ENCODE peak calls at places on chromosomes 16 and 17, in nine cellular contexts. X, K, C, L, E, J, P, A and Z are unnamed samples. For H3K9me2, the result is how much of the 10 kb centered on the place peaks cover.

GRCh38 chr17:49217651-49218413 is 7.3 kb downstream of the ABI3 start:
- DNase-seq in X (no peak), K (no peak), C (no peak), L (peak), E (no peak), J (peak), P (peak), A (no peak), Z (no peak)

GRCh38 chr16:24499193-24499814 is 40.1 kb upstream of the RBBP6 start:
- DNase-seq in X (peak), K (peak), C (no peak), L (peak), E (peak), J (peak), P (peak), A (peak), Z (peak)

GRCh38 chr16:84220851-84221250 is 19.0 kb downstream of the KCNG4 start:
- DNase-seq in X (no peak), K (no peak), C (no peak), L (no peak), E (peak), J (no peak), P (no peak), A (peak), Z (no peak)

GRCh38 chr17:14205992-14206461 is 30.6 kb downstream of the CDRT15 start:
- DNase-seq in X (no peak), K (no peak), C (peak), L (no peak), E (no peak), J (no peak), P (no peak), A (peak), Z (peak)

GRCh38 chr16:12971216-12971615 is 69.8 kb downstream of the SHISA9 start:
- DNase-seq in X (peak), K (no peak), C (peak), L (no peak), E (no peak), J (no peak), P (peak), A (peak), Z (no peak)

GRCh38 chr16:23504453-23505179 is 5.7 kb downstream of the GGA2 start:
- DNase-seq in X (peak), K (no peak), C (peak), L (no peak), E (peak), J (peak), P (peak), A (peak), Z (peak)

GRCh38 chr17:79922161-79922569 is 82.9 kb upstream of the CBX4 start:
- DNase-seq in X (peak), K (no peak), C (no peak), L (no peak), E (peak), J (no peak), P (no peak), A (no peak), Z (no peak)

GRCh38 chr16:75247249-75247648 is 4.2 kb downstream of the BCAR1 start:
- DNase-seq in X (no peak), K (no peak), C (no peak), L (no peak), E (no peak), J (no peak), P (no peak), A (no peak), Z (no peak)

GRCh38 chr17:74374786-74375185 is 7.5 kb downstream of the GPR142 start:
- DNase-seq in X (no peak), K (no peak), C (no peak), L (no peak), E (no peak), J (no peak), P (no peak), A (no peak), Z (no peak)

GRCh38 chr16:22670551-22670970 is 143.4 kb upstream of the HS3ST2 start:
- DNase-seq in X (no peak), K (no peak), C (no peak), L (peak), E (no peak), J (peak), P (peak), A (peak), Z (peak)

GRCh38 chr17:82548681-82549303 is 29.3 kb downstream of the FOXK2 start:
- DNase-seq in X (no peak), K (no peak), C (no peak), L (no peak), E (no peak), J (no peak), P (peak), A (peak), Z (no peak)

GRCh38 chr16:54510619-54511018 is 224.0 kb upstream of the IRX3 start:
- DNase-seq in X (no peak), K (no peak), C (no peak), L (no peak), E (no peak), J (no peak), P (no peak), A (no peak), Z (no peak)

GRCh38 chr17:9217151-9218067 is 196.1 kb downstream of the NTN1 start:
- DNase-seq in X (peak), K (no peak), C (peak), L (no peak), E (peak), J (no peak), P (peak), A (no peak), Z (no peak)

GRCh38 chr17:61803796-61804195 is 59.5 kb downstream of the BRIP1 start:
- DNase-seq in X (no peak), K (no peak), C (no peak), L (no peak), E (no peak), J (no peak), P (no peak), A (no peak), Z (no peak)

GRCh38 chr16:77961811-77962210 is 60.5 kb upstream of the CLEC3A start:
- DNase-seq in X (no peak), K (no peak), C (no peak), L (no peak), E (peak), J (no peak), P (no peak), A (no peak), Z (no peak)

GRCh38 chr17:27800522-27800921 is at the start of gene NOS2:
- DNase-seq in X (peak), K (no peak), C (no peak), L (no peak), E (no peak), J (no peak), P (no peak), A (no peak), Z (no peak)

GRCh38 chr17:73155410-73156165 is 9.2 kb upstream of the SSTR2 start:
- DNase-seq in X (no peak), K (no peak), C (no peak), L (peak), E (no peak), J (no peak), P (peak), A (no peak), Z (peak)

GRCh38 chr16:85126731-85127662 is 14.7 kb upstream of the CIBAR2 start:
- DNase-seq in X (peak), K (no peak), C (no peak), L (peak), E (peak), J (no peak), P (peak), A (peak), Z (peak)

GRCh38 chr16:68361485-68361884 is 50.7 kb downstream of the PRMT7 start:
- DNase-seq in X (no peak), K (no peak), C (no peak), L (no peak), E (peak), J (no peak), P (peak), A (no peak), Z (no peak)

GRCh38 chr17:49022391-49022941 is 25.3 kb downstream of the IGF2BP1 start:
- DNase-seq in X (peak), K (no peak), C (no peak), L (no peak), E (no peak), J (no peak), P (no peak), A (peak), Z (peak)

GRCh38 chr17:19720631-19721426 is 4.4 kb upstream of the SLC47A2 start:
- DNase-seq in X (peak), K (no peak), C (no peak), L (no peak), E (no peak), J (no peak), P (no peak), A (peak), Z (no peak)

GRCh38 chr17:7393613-7394451 is 493 bp downstream of the PLSCR3 start:
- DNase-seq in X (peak), K (peak), C (no peak), L (peak), E (peak), J (peak), P (peak), A (peak), Z (peak)

DNA sequence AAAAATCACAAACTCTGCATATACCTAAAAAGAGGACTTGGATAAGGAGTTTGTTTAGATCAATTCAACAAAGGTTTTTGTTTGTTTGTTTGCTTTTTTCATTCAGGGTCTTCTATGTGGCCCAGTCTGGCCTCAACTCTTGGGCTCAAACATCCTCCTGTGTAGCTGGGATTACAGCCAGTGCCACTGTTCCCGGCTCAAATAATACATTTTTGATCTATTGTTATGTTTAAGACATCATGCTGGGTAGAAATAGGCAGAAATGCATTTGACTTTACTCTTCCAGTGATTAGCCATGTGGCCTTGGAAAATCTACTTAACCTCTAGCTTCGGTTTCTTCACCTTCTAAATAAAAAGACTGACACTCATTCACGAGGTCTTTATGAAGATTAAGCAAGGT is 11.5 kb downstream of the MAP2K6 start:
- DNase-seq in X (no peak), K (no peak), C (no peak), L (no peak), E (no peak), J (no peak), P (no peak), A (no peak), Z (peak)
- H3K9me2 ChIP-seq in X (under half), K (under half), C (under half), L (under half), E (under half), J (under half), P (under half), A (under half), Z (under half)

GRCh38 chr17:35087731-35088646 is 24.5 kb upstream of the RFFL start:
- DNase-seq in X (peak), K (peak), C (peak), L (no peak), E (peak), J (peak), P (peak), A (peak), Z (peak)
- H3K9me2 ChIP-seq in X (under half), K (under half), C (under half), L (under half), E (under half), J (under half), P (under half), A (under half), Z (under half)

DNA sequence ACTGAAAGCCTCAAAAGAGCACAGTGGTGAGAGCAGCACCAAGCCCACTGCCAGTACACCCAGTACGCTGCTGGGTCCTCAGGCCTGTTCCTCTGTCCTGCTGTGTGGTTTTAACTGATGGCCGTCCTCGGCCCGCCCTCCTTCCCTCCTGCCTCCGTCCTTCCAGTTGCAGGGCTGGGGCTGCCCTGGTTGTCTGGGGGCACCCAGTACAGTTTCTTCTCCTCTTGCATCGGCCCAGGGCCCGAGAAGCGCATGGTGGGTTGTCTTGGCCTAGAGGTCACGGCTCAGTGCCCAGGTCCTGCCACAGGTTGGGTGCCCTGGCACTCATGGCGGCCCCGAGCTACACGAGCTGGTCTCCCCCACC is 70.8 kb upstream of the KCTD5 start:
- DNase-seq in X (no peak), K (no peak), C (no peak), L (no peak), E (no peak), J (no peak), P (no peak), A (no peak), Z (no peak)
- H3K9me2 ChIP-seq in X (under half), K (under half), C (under half), L (under half), E (under half), J (under half), P (under half), A (under half), Z (under half)

DNA sequence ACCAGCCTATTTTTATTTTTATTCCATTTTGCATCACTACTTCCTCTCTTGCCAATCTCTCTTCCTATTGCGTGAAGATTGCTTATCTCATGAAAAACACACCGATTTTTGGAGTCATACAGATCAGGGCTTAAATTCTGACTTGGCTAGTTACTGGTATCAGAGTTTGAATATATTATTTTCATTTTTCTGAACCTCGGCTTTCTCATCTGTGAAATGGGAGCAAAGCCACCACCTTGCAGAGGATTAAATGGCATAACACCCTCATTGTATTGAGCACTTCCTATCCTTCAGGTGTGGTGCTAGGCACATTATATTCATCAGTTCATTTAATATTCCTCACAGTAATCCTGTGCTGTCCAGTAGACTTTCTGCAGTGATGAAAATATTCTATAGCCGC is 208.8 kb downstream of the HAPSTR1 start:
- DNase-seq in X (no peak), K (no peak), C (no peak), L (no peak), E (no peak), J (no peak), P (no peak), A (no peak), Z (no peak)
- H3K9me2 ChIP-seq in X (under half), K (under half), C (under half), L (under half), E (under half), J (under half), P (under half), A (under half), Z (under half)

GRCh38 chr17:44646280-44646679 is 10.0 kb upstream of the MEIOC start:
- DNase-seq in X (no peak), K (no peak), C (no peak), L (no peak), E (no peak), J (no peak), P (no peak), A (no peak), Z (no peak)
- H3K9me2 ChIP-seq in X (under half), K (under half), C (under half), L (under half), E (under half), J (under half), P (under half), A (under half), Z (under half)

GRCh38 chr17:72117470-72117747 is 3.4 kb upstream of the SOX9 start:
- DNase-seq in X (no peak), K (no peak), C (no peak), L (no peak), E (no peak), J (no peak), P (no peak), A (no peak), Z (no peak)
- H3K9me2 ChIP-seq in X (under half), K (under half), C (under half), L (under half), E (under half), J (under half), P (under half), A (under half), Z (under half)

DNA sequence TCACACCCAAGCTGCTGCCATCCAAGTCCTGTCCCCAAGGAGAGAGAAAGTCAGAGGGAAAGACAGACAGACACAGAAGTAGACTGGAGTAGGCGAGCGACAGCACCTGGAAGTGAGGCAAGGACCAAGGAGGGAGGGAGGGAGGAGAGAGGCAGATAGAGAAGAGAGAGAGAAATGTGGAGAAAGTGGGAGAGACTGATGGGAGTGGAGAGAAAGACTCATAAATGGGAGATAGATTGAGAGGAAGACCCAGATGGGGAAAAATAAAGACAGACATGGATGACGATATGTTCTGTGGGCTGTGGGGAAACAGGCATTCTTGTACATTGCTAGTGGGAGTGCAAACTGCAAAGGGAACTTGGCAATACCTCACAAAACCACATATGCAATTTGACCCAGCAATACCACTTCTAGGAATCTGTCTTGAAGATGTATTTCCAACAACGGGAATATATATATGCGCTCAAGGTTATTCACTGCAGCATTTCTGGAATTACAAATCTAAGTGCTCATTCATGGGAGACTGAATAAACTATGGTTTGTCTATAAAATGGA is 12.0 kb downstream of the STARD3 start:
- DNase-seq in X (no peak), K (no peak), C (no peak), L (no peak), E (no peak), J (no peak), P (no peak), A (no peak), Z (no peak)
- H3K9me2 ChIP-seq in X (under half), K (under half), C (under half), L (under half), E (under half), J (under half), P (under half), A (under half), Z (under half)

DNA sequence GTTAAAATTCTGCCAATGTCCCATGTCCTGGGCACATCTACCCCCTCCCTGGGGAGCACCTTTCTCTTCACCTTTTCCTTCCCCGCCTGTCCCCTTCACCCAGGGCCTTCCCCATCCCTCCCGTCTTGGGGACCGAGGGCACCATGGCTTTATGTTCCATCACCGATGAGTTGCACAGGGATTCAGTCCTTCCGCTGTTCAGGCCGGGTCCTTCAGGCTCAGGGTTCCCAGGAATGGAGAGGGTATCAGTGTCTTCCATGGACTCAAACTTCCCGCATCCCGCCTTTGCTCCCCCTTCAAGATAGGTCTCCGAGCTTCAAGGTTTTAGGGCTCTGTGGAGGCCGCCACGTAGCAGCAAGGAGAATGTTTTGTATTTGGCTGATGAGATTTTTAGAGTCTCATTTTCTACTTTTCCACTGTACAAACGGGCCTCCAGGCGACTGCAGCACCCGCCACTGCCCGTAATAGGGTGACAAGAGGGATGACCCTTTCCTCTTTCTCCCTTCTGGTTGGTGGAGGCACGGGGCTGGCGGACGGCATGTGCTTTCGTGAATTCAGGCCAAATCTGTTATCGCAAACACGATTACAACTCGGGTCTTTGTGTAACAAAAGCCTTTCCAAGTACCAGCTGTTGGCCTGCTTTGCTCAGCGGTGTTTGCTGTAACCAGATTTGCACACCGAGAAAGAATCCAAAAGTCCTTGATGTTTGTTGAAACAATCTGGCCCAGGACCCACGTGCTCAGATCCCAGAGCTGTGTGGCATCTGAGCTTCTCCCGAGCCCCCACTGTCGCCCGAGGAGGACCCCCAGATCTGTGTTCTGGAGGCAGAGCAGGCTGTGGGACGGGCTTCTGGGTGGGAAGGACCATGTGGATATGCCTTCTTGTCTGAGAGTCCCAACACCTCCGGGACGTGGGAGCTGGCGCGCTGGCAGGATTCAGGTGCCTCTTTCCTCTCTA is 236.3 kb downstream of the SEC14L1 start:
- DNase-seq in X (peak), K (no peak), C (no peak), L (no peak), E (no peak), J (no peak), P (peak), A (no peak), Z (no peak)
- H3K9me2 ChIP-seq in X (under half), K (under half), C (under half), L (under half), E (under half), J (under half), P (under half), A (under half), Z (under half)

GRCh38 chr17:12584727-12585126 is 81.0 kb upstream of the MYOCD start:
- DNase-seq in X (no peak), K (no peak), C (no peak), L (no peak), E (no peak), J (no peak), P (no peak), A (no peak), Z (no peak)
- H3K9me2 ChIP-seq in X (under half), K (under half), C (under half), L (under half), E (under half), J (under half), P (under half), A (under half), Z (under half)